ENCODE peak calls at places on chromosomes 7 and 10, in four cellular contexts. Z, U, Y and C are unnamed samples.

GRCh38 chr7:107971613-107972012 is 31.3 kb downstream of the LAMB1 start:
- DNase-seq in Z (no peak), U (no peak), Y (no peak), C (no peak)

GRCh38 chr10:95330966-95331453 is 40.2 kb upstream of the PDLIM1 start:
- DNase-seq in Z (no peak), U (no peak), Y (no peak), C (no peak)

GRCh38 chr7:94561841-94562514 is 52.4 kb downstream of the CASD1 start:
- DNase-seq in Z (no peak), U (no peak), Y (no peak), C (no peak)

GRCh38 chr7:47635091-47636090 is 53.5 kb upstream of the TNS3 start:
- DNase-seq in Z (no peak), U (no peak), Y (no peak), C (no peak)

GRCh38 chr7:17706255-17706654 is 234.0 kb downstream of the SNX13 start:
- DNase-seq in Z (no peak), U (no peak), Y (no peak), C (no peak)

GRCh38 chr7:3673524-3673923 is 372.5 kb downstream of the SDK1 start:
- DNase-seq in Z (no peak), U (no peak), Y (no peak), C (no peak)

GRCh38 chr10:74081192-74081803 is 69.3 kb downstream of the AP3M1 start:
- DNase-seq in Z (no peak), U (peak), Y (no peak), C (peak)

GRCh38 chr7:127957886-127958285 is 73.4 kb downstream of the LRRC4 start:
- DNase-seq in Z (no peak), U (no peak), Y (no peak), C (no peak)

GRCh38 chr7:101986335-101986734 is 168.9 kb downstream of the CUX1 start:
- DNase-seq in Z (no peak), U (peak), Y (no peak), C (no peak)

GRCh38 chr10:91043173-91043910 is 122.5 kb upstream of the ANKRD1 start:
- DNase-seq in Z (no peak), U (peak), Y (peak), C (no peak)

GRCh38 chr7:32893722-32894121 is 2.2 kb upstream of the KBTBD2 start:
- DNase-seq in Z (no peak), U (no peak), Y (no peak), C (no peak)

GRCh38 chr7:40937879-40938278 is 765.0 kb downstream of the INHBA start:
- DNase-seq in Z (no peak), U (no peak), Y (no peak), C (no peak)

GRCh38 chr10:59435707-59436106 is 73.4 kb upstream of the FAM13C start:
- DNase-seq in Z (no peak), U (no peak), Y (no peak), C (no peak)